ENCODE peak calls at places on chromosomes 2 and 18, in nine cellular contexts. M, E, Y, K, A, B, J, W and H are unnamed samples.

GRCh38 chr2:207163815-207164747 is 1.7 kb downstream of the KLF7 start:
- DNase-seq in M (peak; percentile 33), E (no peak), Y (peak; percentile 37), K (no peak), A (no peak), B (peak; percentile 72), J (peak; percentile 59), W (peak; percentile 30), H (peak; percentile 47)

GRCh38 chr2:39156107-39156506 is 35.3 kb upstream of the SOS1 start:
- DNase-seq in M (no peak), E (no peak), Y (no peak), K (peak; percentile 64), A (no peak), B (peak; percentile 43), J (no peak), W (no peak), H (no peak)

GRCh38 chr2:12326449-12327190 is 390.1 kb upstream of the TRIB2 start:
- DNase-seq in M (peak; percentile 5), E (peak; percentile 79), Y (no peak), K (no peak), A (no peak), B (no peak), J (no peak), W (no peak), H (no peak)

GRCh38 chr2:101124684-101125366 is 26.4 kb downstream of the TBC1D8 start:
- DNase-seq in M (no peak), E (no peak), Y (no peak), K (peak; percentile 96), A (peak; percentile 81), B (peak; percentile 86), J (peak; percentile 66), W (no peak), H (no peak)

GRCh38 chr2:218508299-218508698 is 59.9 kb downstream of the USP37 start:
- DNase-seq in M (no peak), E (no peak), Y (no peak), K (no peak), A (no peak), B (no peak), J (no peak), W (no peak), H (no peak)

GRCh38 chr18:59681521-59682004 is 15.7 kb downstream of the CCBE1 start:
- DNase-seq in M (no peak), E (peak; percentile 82), Y (no peak), K (no peak), A (no peak), B (no peak), J (no peak), W (peak; percentile 25), H (no peak)

GRCh38 chr18:65769653-65770052 is 18.8 kb downstream of the CDH7 start:
- DNase-seq in M (no peak), E (no peak), Y (no peak), K (no peak), A (no peak), B (no peak), J (no peak), W (no peak), H (no peak)

GRCh38 chr2:241636182-241636982 is 576 bp downstream of the THAP4 start:
- DNase-seq in M (peak; percentile 20), E (peak; percentile 81), Y (peak; percentile 34), K (no peak), A (peak; percentile 37), B (no peak), J (peak; percentile 32), W (peak; percentile 70), H (no peak)

GRCh38 chr18:24497052-24497754 is 36.8 kb downstream of the HRH4 start:
- DNase-seq in M (no peak), E (no peak), Y (no peak), K (no peak), A (no peak), B (peak; percentile 26), J (peak; percentile 14), W (no peak), H (no peak)

GRCh38 chr2:117794668-117795067 is 19.8 kb upstream of the DDX18 start:
- DNase-seq in M (no peak), E (no peak), Y (no peak), K (no peak), A (no peak), B (peak; percentile 5), J (no peak), W (no peak), H (no peak)

GRCh38 chr2:66582975-66583842 is 148.3 kb downstream of the MEIS1 start:
- DNase-seq in M (no peak), E (peak; percentile 56), Y (no peak), K (no peak), A (no peak), B (no peak), J (no peak), W (no peak), H (no peak)

GRCh38 chr2:202109737-202110184 is 36.7 kb downstream of the KIAA2012 start:
- DNase-seq in M (no peak), E (peak; percentile 74), Y (no peak), K (peak; percentile 28), A (peak; percentile 21), B (peak; percentile 32), J (peak; percentile 69), W (no peak), H (no peak)

GRCh38 chr2:9993490-9994165 is 42.1 kb downstream of the GRHL1 start:
- DNase-seq in M (no peak), E (no peak), Y (no peak), K (no peak), A (no peak), B (no peak), J (no peak), W (no peak), H (no peak)

GRCh38 chr2:41410011-41410410 is 637.8 kb upstream of the PKDCC start:
- DNase-seq in M (no peak), E (no peak), Y (no peak), K (no peak), A (no peak), B (no peak), J (no peak), W (no peak), H (no peak)

GRCh38 chr18:56672391-56672790 is 21.2 kb downstream of the WDR7 start:
- DNase-seq in M (no peak), E (no peak), Y (no peak), K (no peak), A (no peak), B (no peak), J (no peak), W (no peak), H (no peak)

GRCh38 chr2:128584296-128584900 is 265.7 kb upstream of the HS6ST1 start:
- DNase-seq in M (no peak), E (no peak), Y (no peak), K (peak; percentile 79), A (no peak), B (peak; percentile 97), J (peak; percentile 76), W (no peak), H (no peak)

GRCh38 chr2:25698752-25699151 is 25.4 kb upstream of the DTNB start:
- DNase-seq in M (no peak), E (no peak), Y (no peak), K (no peak), A (no peak), B (peak; percentile 25), J (peak; percentile 23), W (no peak), H (no peak)

GRCh38 chr18:41887100-41887499 is 67.9 kb upstream of the PIK3C3 start:
- DNase-seq in M (no peak), E (no peak), Y (no peak), K (no peak), A (no peak), B (no peak), J (no peak), W (no peak), H (no peak)

GRCh38 chr2:203758841-203759691 is 52.6 kb downstream of the CD28 start:
- DNase-seq in M (no peak), E (no peak), Y (no peak), K (no peak), A (no peak), B (peak; percentile 75), J (peak; percentile 67), W (no peak), H (peak; percentile 49)